ENCODE peak calls at places on chromosomes 4 and X, in eight cellular contexts. Z is tibial nerve, J is stomach, C is heart left ventricle, E is HCT116, M is uterus, K is ovary, Y is lower leg skin. V is an unnamed sample.

GRCh38 chr4:184163813-184164212 is 53.9 kb downstream of the ENPP6 start:
- DNase-seq in Z (no peak), J (peak), C (peak), E (no peak), M (no peak), K (no peak), Y (no peak), V (no peak)

GRCh38 chrX:138756234-138756633 is 44.7 kb upstream of the FGF13 start:
- DNase-seq in Z (no peak), J (no peak), C (peak), E (no peak), M (no peak), K (peak), Y (peak), V (peak)

GRCh38 chr4:40573593-40574311 is 55.9 kb downstream of the RBM47 start:
- DNase-seq in Z (no peak), J (no peak), C (no peak), E (no peak), M (no peak), K (no peak), Y (no peak), V (no peak)

GRCh38 chrX:47540754-47541538 is 20.1 kb upstream of the ARAF start:
- DNase-seq in Z (peak), J (peak), C (peak), E (peak), M (peak), K (peak), Y (peak), V (peak)

GRCh38 chr4:111662496-111662895 is 482.8 kb upstream of the FAM241A start:
- DNase-seq in Z (no peak), J (no peak), C (no peak), E (no peak), M (no peak), K (no peak), Y (no peak), V (no peak)

GRCh38 chr4:37666625-37667071 is 19.5 kb downstream of the RELL1 start:
- DNase-seq in Z (peak), J (peak), C (peak), E (peak), M (peak), K (no peak), Y (peak), V (peak)

GRCh38 chr4:77742054-77742453 is 77.1 kb downstream of the CNOT6L start:
- DNase-seq in Z (no peak), J (no peak), C (no peak), E (no peak), M (no peak), K (no peak), Y (no peak), V (no peak)

GRCh38 chrX:50448565-50448964 is 22.1 kb downstream of the DGKK start:
- DNase-seq in Z (no peak), J (no peak), C (no peak), E (peak), M (no peak), K (no peak), Y (no peak), V (no peak)

GRCh38 chr4:38565271-38566199 is 98.5 kb upstream of the KLF3 start:
- DNase-seq in Z (no peak), J (peak), C (no peak), E (no peak), M (no peak), K (no peak), Y (peak), V (no peak)

GRCh38 chr4:118842055-118842454 is 6.1 kb upstream of the SEC24D start:
- DNase-seq in Z (no peak), J (no peak), C (no peak), E (peak), M (no peak), K (no peak), Y (no peak), V (no peak)

GRCh38 chrX:9362529-9362928 is 102.3 kb upstream of the TBL1X start:
- DNase-seq in Z (no peak), J (no peak), C (no peak), E (no peak), M (no peak), K (no peak), Y (no peak), V (no peak)

GRCh38 chr4:66178901-66179300 is 508.6 kb upstream of the EPHA5 start:
- DNase-seq in Z (no peak), J (no peak), C (no peak), E (no peak), M (no peak), K (no peak), Y (no peak), V (no peak)

GRCh38 chrX:30504309-30504708 is 73.3 kb downstream of the TASL start:
- DNase-seq in Z (no peak), J (no peak), C (no peak), E (peak), M (no peak), K (no peak), Y (no peak), V (no peak)

DNA sequence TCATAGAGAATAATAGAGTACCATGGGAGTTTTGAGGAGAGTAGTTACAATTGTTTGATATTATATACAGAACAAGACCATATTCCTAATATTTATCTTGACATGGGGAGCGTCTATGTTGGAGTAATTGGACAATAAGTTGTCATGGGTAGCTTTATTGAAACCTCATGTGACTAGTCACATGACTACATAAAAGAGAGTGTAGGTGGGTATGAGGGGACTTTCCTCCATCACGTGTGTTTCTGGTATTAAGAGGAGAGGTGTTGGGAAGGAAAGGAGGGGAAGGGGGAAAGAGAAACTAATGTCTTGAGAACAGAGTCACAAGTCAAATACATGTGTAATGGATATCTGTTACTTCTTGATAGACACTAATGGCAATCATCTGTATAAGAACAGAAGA is 33.1 kb downstream of the PDLIM5 start:
- DNase-seq in Z (no peak), J (no peak), C (no peak), E (no peak), M (no peak), K (no peak), Y (no peak), V (no peak)
- TF ChIP-seq POLR2A in Z (no peak), J (no peak), C (no peak), E (no peak), M (no peak), K (no peak), Y (no peak), V (no peak)

GRCh38 chrX:69066021-69066757 is 99.1 kb downstream of the PJA1 start:
- DNase-seq in Z (no peak), J (peak), C (no peak), E (no peak), M (no peak), K (no peak), Y (no peak), V (no peak)

GRCh38 chrX:69065451-69065850 is 99.8 kb downstream of the PJA1 start:
- DNase-seq in Z (no peak), J (peak), C (no peak), E (no peak), M (no peak), K (no peak), Y (no peak), V (no peak)

GRCh38 chrX:69062493-69062892 is 102.8 kb downstream of the PJA1 start:
- DNase-seq in Z (no peak), J (peak), C (no peak), E (no peak), M (no peak), K (no peak), Y (no peak), V (no peak)

GRCh38 chrX:69063486-69063885 is 101.8 kb downstream of the PJA1 start:
- DNase-seq in Z (no peak), J (peak), C (no peak), E (no peak), M (no peak), K (no peak), Y (no peak), V (no peak)

DNA sequence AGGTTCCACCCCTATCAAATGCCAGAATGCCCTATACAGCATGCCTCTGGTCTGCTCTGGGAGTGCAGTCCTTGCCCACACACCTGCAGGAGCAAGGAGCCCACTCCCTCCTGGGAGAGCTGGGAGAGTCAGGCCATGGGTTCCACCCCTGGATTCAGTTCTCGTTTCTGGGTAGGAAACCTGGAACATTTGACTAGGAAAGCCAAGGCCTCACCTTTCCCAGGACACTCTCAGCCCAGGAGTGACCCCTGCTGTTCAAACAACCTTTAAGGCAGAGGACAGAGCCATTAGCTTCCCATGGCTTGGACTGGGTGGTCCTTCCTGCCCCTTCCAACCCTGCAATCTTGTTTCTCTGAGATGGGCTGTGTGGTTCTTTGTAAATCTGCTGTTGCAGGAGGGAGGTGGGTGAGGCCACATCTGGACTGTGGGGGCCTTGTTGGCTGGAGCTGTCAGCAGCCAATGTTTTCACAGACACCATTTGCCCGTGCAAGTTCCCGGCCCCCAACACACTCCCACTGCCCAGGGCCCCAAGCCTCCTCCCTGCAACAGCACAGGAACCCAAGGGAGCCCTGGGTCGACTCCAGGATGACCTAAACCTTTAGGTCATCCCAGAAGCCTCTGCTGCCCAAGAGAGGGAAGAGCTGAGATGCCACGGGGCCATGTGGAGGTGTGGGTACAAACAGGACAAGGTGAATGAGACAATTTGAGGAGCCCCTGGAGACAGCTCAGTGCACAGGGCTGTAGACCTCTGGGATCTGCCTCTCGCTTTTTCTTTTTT is 104.4 kb downstream of the PJA1 start:
- DNase-seq in Z (peak), J (peak), C (peak), E (peak), M (peak), K (peak), Y (no peak), V (peak)
- TF ChIP-seq CTCF in Z (peak), J (no peak), C (peak), E (peak), M (peak), K (peak), Y (no peak), V (peak)

GRCh38 chr4:48779095-48779997 is 733 bp downstream of the FRYL start:
- DNase-seq in Z (peak), J (peak), C (peak), E (no peak), M (peak), K (peak), Y (peak), V (peak)
- TF ChIP-seq POLR2A in Z (no peak), J (no peak), C (no peak), E (no peak), M (peak), K (no peak), Y (no peak), V (peak)

GRCh38 chr4:113328514-113328913 is 279.1 kb downstream of the ANK2 start:
- DNase-seq in Z (no peak), J (no peak), C (no peak), E (no peak), M (peak), K (no peak), Y (no peak), V (no peak)
- TF ChIP-seq CTCF in Z (no peak), J (no peak), C (peak), E (peak), M (peak), K (no peak), Y (no peak), V (no peak)

DNA sequence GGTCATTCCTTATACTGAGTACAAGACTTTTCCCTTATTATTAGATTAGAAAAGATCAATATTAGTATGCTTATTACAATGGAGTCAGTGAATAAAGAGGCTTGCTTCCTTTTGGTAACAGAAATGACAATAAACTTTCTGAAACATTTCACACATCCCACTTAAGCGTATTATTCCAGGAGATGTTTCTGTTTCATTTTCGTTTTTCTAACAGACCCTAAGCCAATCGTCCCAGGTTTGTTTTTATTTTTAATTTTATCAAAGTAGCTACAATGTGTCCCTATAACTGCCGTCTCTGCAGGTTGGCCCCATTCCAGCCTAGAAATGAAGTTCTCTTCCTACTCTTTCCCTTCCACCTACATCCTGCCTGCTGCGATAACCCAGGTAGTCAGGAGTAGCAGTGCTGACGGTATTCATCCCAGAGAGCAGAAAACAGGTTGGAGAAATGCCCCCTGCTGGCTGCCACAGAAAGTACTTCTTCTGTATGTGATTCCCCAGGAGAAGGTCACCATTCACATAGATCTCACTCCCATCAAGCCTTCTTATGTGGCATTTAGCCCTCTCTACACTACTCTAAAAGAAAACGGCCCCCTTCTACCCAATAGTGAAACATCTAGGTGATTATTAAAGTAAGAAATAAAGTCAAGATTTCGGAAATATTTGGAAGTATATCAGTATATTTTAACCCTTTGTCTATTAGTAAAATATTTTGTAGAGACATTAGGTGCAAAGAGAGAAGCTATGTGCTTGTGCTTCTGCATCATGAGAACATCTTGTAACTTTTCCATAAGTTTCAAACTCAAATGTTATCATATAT is 40.4 kb downstream of the ENPEP start:
- DNase-seq in Z (peak), J (peak), C (peak), E (peak), M (peak), K (peak), Y (peak), V (peak)
- TF ChIP-seq POLR2A in Z (no peak), J (no peak), C (no peak), E (no peak), M (no peak), K (no peak), Y (no peak), V (no peak)

GRCh38 chr4:74814052-74814451 is 19.7 kb upstream of the BTC start:
- DNase-seq in Z (no peak), J (no peak), C (no peak), E (no peak), M (no peak), K (no peak), Y (no peak), V (no peak)
- TF ChIP-seq CTCF in Z (no peak), J (no peak), C (no peak), E (no peak), M (no peak), K (no peak), Y (no peak), V (no peak)